ENCODE peak calls at places on chromosomes 11 and 22, in seven cellular contexts. One of them, this sample, is unnamed.

GRCh38 chr11:67400942-67401494 is 640 bp downstream of the PPP1CA start:
- DNase-seq in NCI-H774: no peak
- DNase-seq in iPS-NIHi11: no peak
- DNase-seq in SIG-M5: no peak
- DNase-seq in fibroblast of lung: no peak
- DNase-seq in stimulated activated CD4-positive, alpha-beta T cell treated with anti-CD3 and anti-CD28 coated beads, Interleukin-2, amount 100 ng/mL, for 48 hours: no peak
- DNase-seq in A549: no peak
- DNase-seq in this sample: no peak

GRCh38 chr22:46275455-46276129 is 7.8 kb downstream of the TTC38 start:
- DNase-seq in SIG-M5: no peak
- DNase-seq in NCI-H774: no peak
- DNase-seq in fibroblast of lung: no peak
- DNase-seq in iPS-NIHi11: no peak
- DNase-seq in stimulated activated CD4-positive, alpha-beta T cell treated with anti-CD3 and anti-CD28 coated beads, Interleukin-2, amount 100 ng/mL, for 48 hours: no peak
- DNase-seq in A549: no peak
- DNase-seq in this sample: peak; percentile 43

GRCh38 chr11:133331031-133331430 is 201.3 kb downstream of the OPCML start:
- DNase-seq in SIG-M5: no peak
- DNase-seq in stimulated activated CD4-positive, alpha-beta T cell treated with anti-CD3 and anti-CD28 coated beads, Interleukin-2, amount 100 ng/mL, for 48 hours: no peak
- DNase-seq in A549: no peak
- DNase-seq in NCI-H774: no peak
- DNase-seq in iPS-NIHi11: no peak
- DNase-seq in fibroblast of lung: no peak
- DNase-seq in this sample: no peak

GRCh38 chr22:43101306-43101705 is 9.2 kb upstream of the BIK start:
- DNase-seq in SIG-M5: no peak
- DNase-seq in NCI-H774: no peak
- DNase-seq in iPS-NIHi11: no peak
- DNase-seq in A549: no peak
- DNase-seq in stimulated activated CD4-positive, alpha-beta T cell treated with anti-CD3 and anti-CD28 coated beads, Interleukin-2, amount 100 ng/mL, for 48 hours: no peak
- DNase-seq in fibroblast of lung: no peak
- DNase-seq in this sample: no peak

GRCh38 chr22:41203118-41203517 is 2.0 kb upstream of the L3MBTL2 start:
- DNase-seq in iPS-NIHi11: no peak
- DNase-seq in fibroblast of lung: no peak
- DNase-seq in SIG-M5: no peak
- DNase-seq in stimulated activated CD4-positive, alpha-beta T cell treated with anti-CD3 and anti-CD28 coated beads, Interleukin-2, amount 100 ng/mL, for 48 hours: no peak
- DNase-seq in A549: no peak
- DNase-seq in NCI-H774: no peak
- DNase-seq in this sample: no peak

GRCh38 chr11:9815486-9816136 is 151.7 kb downstream of the SWAP70 start:
- DNase-seq in stimulated activated CD4-positive, alpha-beta T cell treated with anti-CD3 and anti-CD28 coated beads, Interleukin-2, amount 100 ng/mL, for 48 hours: no peak
- DNase-seq in NCI-H774: no peak
- DNase-seq in A549: peak; percentile 40
- DNase-seq in SIG-M5: no peak
- DNase-seq in iPS-NIHi11: no peak
- DNase-seq in fibroblast of lung: peak; percentile 91
- DNase-seq in this sample: peak; percentile 51

GRCh38 chr11:78339483-78339882 is 78.1 kb downstream of the GAB2 start:
- DNase-seq in A549: no peak
- DNase-seq in iPS-NIHi11: no peak
- DNase-seq in NCI-H774: peak; percentile 93
- DNase-seq in fibroblast of lung: no peak
- DNase-seq in stimulated activated CD4-positive, alpha-beta T cell treated with anti-CD3 and anti-CD28 coated beads, Interleukin-2, amount 100 ng/mL, for 48 hours: no peak
- DNase-seq in SIG-M5: no peak
- DNase-seq in this sample: no peak

GRCh38 chr11:88041679-88042078 is 133.6 kb downstream of the RAB38 start:
- DNase-seq in A549: no peak
- DNase-seq in fibroblast of lung: no peak
- DNase-seq in NCI-H774: no peak
- DNase-seq in SIG-M5: no peak
- DNase-seq in iPS-NIHi11: peak; percentile 9
- DNase-seq in stimulated activated CD4-positive, alpha-beta T cell treated with anti-CD3 and anti-CD28 coated beads, Interleukin-2, amount 100 ng/mL, for 48 hours: no peak
- DNase-seq in this sample: no peak

GRCh38 chr22:43378011-43378704 is 33.7 kb upstream of the MPPED1 start:
- DNase-seq in A549: no peak
- DNase-seq in stimulated activated CD4-positive, alpha-beta T cell treated with anti-CD3 and anti-CD28 coated beads, Interleukin-2, amount 100 ng/mL, for 48 hours: no peak
- DNase-seq in iPS-NIHi11: no peak
- DNase-seq in fibroblast of lung: peak; percentile 35
- DNase-seq in SIG-M5: no peak
- DNase-seq in NCI-H774: no peak
- DNase-seq in this sample: no peak

GRCh38 chr11:111829185-111829968 is 42.0 kb downstream of the ALG9 start:
- DNase-seq in NCI-H774: no peak
- DNase-seq in iPS-NIHi11: no peak
- DNase-seq in fibroblast of lung: no peak
- DNase-seq in stimulated activated CD4-positive, alpha-beta T cell treated with anti-CD3 and anti-CD28 coated beads, Interleukin-2, amount 100 ng/mL, for 48 hours: no peak
- DNase-seq in SIG-M5: no peak
- DNase-seq in A549: no peak
- DNase-seq in this sample: no peak

GRCh38 chr11:10603721-10604297 is 35.3 kb upstream of the LYVE1 start:
- DNase-seq in NCI-H774: no peak
- DNase-seq in fibroblast of lung: no peak
- DNase-seq in iPS-NIHi11: no peak
- DNase-seq in A549: no peak
- DNase-seq in stimulated activated CD4-positive, alpha-beta T cell treated with anti-CD3 and anti-CD28 coated beads, Interleukin-2, amount 100 ng/mL, for 48 hours: no peak
- DNase-seq in SIG-M5: no peak
- DNase-seq in this sample: no peak

GRCh38 chr22:26395926-26396325 is 33.1 kb upstream of the ASPHD2 start:
- DNase-seq in fibroblast of lung: no peak
- DNase-seq in NCI-H774: no peak
- DNase-seq in SIG-M5: no peak
- DNase-seq in A549: no peak
- DNase-seq in stimulated activated CD4-positive, alpha-beta T cell treated with anti-CD3 and anti-CD28 coated beads, Interleukin-2, amount 100 ng/mL, for 48 hours: no peak
- DNase-seq in iPS-NIHi11: peak; percentile 35
- DNase-seq in this sample: no peak

GRCh38 chr11:2673871-2674471 is 25.8 kb downstream of the KCNQ1OT1 start:
- DNase-seq in A549: no peak
- DNase-seq in fibroblast of lung: no peak
- DNase-seq in stimulated activated CD4-positive, alpha-beta T cell treated with anti-CD3 and anti-CD28 coated beads, Interleukin-2, amount 100 ng/mL, for 48 hours: no peak
- DNase-seq in SIG-M5: no peak
- DNase-seq in NCI-H774: no peak
- DNase-seq in iPS-NIHi11: no peak
- DNase-seq in this sample: no peak

GRCh38 chr22:22709719-22710445 is 65.5 kb downstream of the GGTLC2 start:
- DNase-seq in stimulated activated CD4-positive, alpha-beta T cell treated with anti-CD3 and anti-CD28 coated beads, Interleukin-2, amount 100 ng/mL, for 48 hours: no peak
- DNase-seq in iPS-NIHi11: peak; percentile 73
- DNase-seq in A549: no peak
- DNase-seq in NCI-H774: no peak
- DNase-seq in SIG-M5: no peak
- DNase-seq in fibroblast of lung: no peak
- DNase-seq in this sample: no peak

GRCh38 chr22:35074583-35074982 is 8.6 kb downstream of the ISX start:
- DNase-seq in stimulated activated CD4-positive, alpha-beta T cell treated with anti-CD3 and anti-CD28 coated beads, Interleukin-2, amount 100 ng/mL, for 48 hours: no peak
- DNase-seq in NCI-H774: no peak
- DNase-seq in SIG-M5: no peak
- DNase-seq in A549: no peak
- DNase-seq in fibroblast of lung: no peak
- DNase-seq in iPS-NIHi11: no peak
- DNase-seq in this sample: no peak

GRCh38 chr22:21942407-21942895 is 10.2 kb downstream of the PPM1F start:
- DNase-seq in SIG-M5: no peak
- DNase-seq in iPS-NIHi11: no peak
- DNase-seq in fibroblast of lung: peak; percentile 85
- DNase-seq in NCI-H774: no peak
- DNase-seq in A549: peak; percentile 31
- DNase-seq in stimulated activated CD4-positive, alpha-beta T cell treated with anti-CD3 and anti-CD28 coated beads, Interleukin-2, amount 100 ng/mL, for 48 hours: no peak
- DNase-seq in this sample: peak; percentile 91

GRCh38 chr11:92269021-92269420 is 44.4 kb downstream of the FAT3 start:
- DNase-seq in stimulated activated CD4-positive, alpha-beta T cell treated with anti-CD3 and anti-CD28 coated beads, Interleukin-2, amount 100 ng/mL, for 48 hours: no peak
- DNase-seq in fibroblast of lung: peak; percentile 21
- DNase-seq in A549: peak; percentile 26
- DNase-seq in SIG-M5: no peak
- DNase-seq in iPS-NIHi11: no peak
- DNase-seq in NCI-H774: no peak
- DNase-seq in this sample: peak; percentile 30

GRCh38 chr22:19520566-19521305 is 3.5 kb downstream of the CLDN5 start:
- DNase-seq in fibroblast of lung: no peak
- DNase-seq in A549: no peak
- DNase-seq in iPS-NIHi11: peak; percentile 2
- DNase-seq in NCI-H774: no peak
- DNase-seq in SIG-M5: no peak
- DNase-seq in stimulated activated CD4-positive, alpha-beta T cell treated with anti-CD3 and anti-CD28 coated beads, Interleukin-2, amount 100 ng/mL, for 48 hours: no peak
- DNase-seq in this sample: no peak

GRCh38 chr11:43941257-43941879 is 1.1 kb upstream of the C11orf96 start:
- DNase-seq in NCI-H774: no peak
- DNase-seq in SIG-M5: no peak
- DNase-seq in A549: no peak
- DNase-seq in stimulated activated CD4-positive, alpha-beta T cell treated with anti-CD3 and anti-CD28 coated beads, Interleukin-2, amount 100 ng/mL, for 48 hours: no peak
- DNase-seq in iPS-NIHi11: no peak
- DNase-seq in fibroblast of lung: peak; percentile 72
- DNase-seq in this sample: no peak

GRCh38 chr11:111693224-111693937 is 72.8 kb downstream of the PPP2R1B start:
- DNase-seq in SIG-M5: no peak
- DNase-seq in iPS-NIHi11: no peak
- DNase-seq in stimulated activated CD4-positive, alpha-beta T cell treated with anti-CD3 and anti-CD28 coated beads, Interleukin-2, amount 100 ng/mL, for 48 hours: no peak
- DNase-seq in NCI-H774: no peak
- DNase-seq in fibroblast of lung: no peak
- DNase-seq in A549: no peak
- DNase-seq in this sample: no peak

GRCh38 chr11:76810151-76810853 is 27.1 kb downstream of the TSKU start:
- DNase-seq in stimulated activated CD4-positive, alpha-beta T cell treated with anti-CD3 and anti-CD28 coated beads, Interleukin-2, amount 100 ng/mL, for 48 hours: peak; percentile 59
- DNase-seq in A549: no peak
- DNase-seq in fibroblast of lung: peak; percentile 54
- DNase-seq in NCI-H774: no peak
- DNase-seq in iPS-NIHi11: no peak
- DNase-seq in SIG-M5: no peak
- DNase-seq in this sample: no peak

GRCh38 chr22:44755418-44755817 is 3.0 kb downstream of the ARHGAP8 start:
- DNase-seq in fibroblast of lung: no peak
- DNase-seq in iPS-NIHi11: no peak
- DNase-seq in SIG-M5: no peak
- DNase-seq in stimulated activated CD4-positive, alpha-beta T cell treated with anti-CD3 and anti-CD28 coated beads, Interleukin-2, amount 100 ng/mL, for 48 hours: no peak
- DNase-seq in NCI-H774: no peak
- DNase-seq in A549: no peak
- DNase-seq in this sample: no peak

GRCh38 chr11:119262668-119263351 is 54.1 kb downstream of the MCAM start:
- DNase-seq in stimulated activated CD4-positive, alpha-beta T cell treated with anti-CD3 and anti-CD28 coated beads, Interleukin-2, amount 100 ng/mL, for 48 hours: no peak
- DNase-seq in iPS-NIHi11: no peak
- DNase-seq in A549: no peak
- DNase-seq in fibroblast of lung: peak; percentile 28
- DNase-seq in NCI-H774: no peak
- DNase-seq in SIG-M5: no peak
- DNase-seq in this sample: peak; percentile 40

GRCh38 chr22:36761553-36762240 is 14.2 kb downstream of the IFT27 start:
- DNase-seq in iPS-NIHi11: no peak
- DNase-seq in A549: no peak
- DNase-seq in SIG-M5: no peak
- DNase-seq in fibroblast of lung: no peak
- DNase-seq in stimulated activated CD4-positive, alpha-beta T cell treated with anti-CD3 and anti-CD28 coated beads, Interleukin-2, amount 100 ng/mL, for 48 hours: no peak
- DNase-seq in NCI-H774: no peak
- DNase-seq in this sample: no peak

GRCh38 chr11:131609317-131609716 is 238.9 kb downstream of the NTM start:
- DNase-seq in SIG-M5: no peak
- DNase-seq in A549: no peak
- DNase-seq in NCI-H774: no peak
- DNase-seq in iPS-NIHi11: no peak
- DNase-seq in stimulated activated CD4-positive, alpha-beta T cell treated with anti-CD3 and anti-CD28 coated beads, Interleukin-2, amount 100 ng/mL, for 48 hours: no peak
- DNase-seq in fibroblast of lung: peak; percentile 86
- DNase-seq in this sample: no peak